ENCODE peak calls at places on chromosomes 4 and X, in eight cellular contexts. D is NCI-H1417 treated with DMSO at 0.1 percent for 48 hours; X is endodermal cell; H is psoas muscle; A is fibroblast of villous mesenchyme; U is NCI-H1092; M is substantia nigra; E is activated CD4-positive, alpha-beta T cell treated with anti-CD3 and anti-CD28 coated beads, Interleukin-2, amount 10 ng/mL, durations not matched to agents 7 days and 5 days. P is an unnamed sample.

GRCh38 chr4:66558651-66559050 is 888.4 kb upstream of the EPHA5 start:
- DNase-seq in D (no peak), X (no peak), H (no peak), A (no peak), U (no peak), M (no peak), E (no peak), P (no peak)

GRCh38 chr4:90419124-90419711 is 292.0 kb downstream of the CCSER1 start:
- DNase-seq in D (peak), X (no peak), H (no peak), A (peak), U (no peak), M (no peak), E (no peak), P (peak)

GRCh38 chr4:40300371-40301162 is 34.6 kb upstream of the CHRNA9 start:
- DNase-seq in D (no peak), X (no peak), H (no peak), A (no peak), U (no peak), M (no peak), E (no peak), P (no peak)

GRCh38 chrX:50211510-50211909 is 6.9 kb downstream of the CCNB3 start:
- DNase-seq in D (no peak), X (peak), H (no peak), A (peak), U (no peak), M (no peak), E (no peak), P (no peak)

GRCh38 chr4:6443035-6444023 is 29.1 kb downstream of the PPP2R2C start:
- DNase-seq in D (no peak), X (no peak), H (no peak), A (no peak), U (no peak), M (no peak), E (no peak), P (no peak)

GRCh38 chr4:137082051-137082450 is 450.2 kb downstream of the PCDH18 start:
- DNase-seq in D (no peak), X (no peak), H (no peak), A (peak), U (no peak), M (no peak), E (no peak), P (no peak)

GRCh38 chr4:26228883-26229282 is 91.9 kb upstream of the RBPJ start:
- DNase-seq in D (no peak), X (no peak), H (no peak), A (no peak), U (no peak), M (no peak), E (no peak), P (no peak)

GRCh38 chrX:97672138-97672537 is 788.4 kb downstream of the RPA4 start:
- DNase-seq in D (peak), X (no peak), H (no peak), A (no peak), U (peak), M (no peak), E (no peak), P (peak)

GRCh38 chr4:8227771-8228318 is 28.8 kb downstream of the SH3TC1 start:
- DNase-seq in D (no peak), X (no peak), H (no peak), A (no peak), U (no peak), M (no peak), E (no peak), P (no peak)

GRCh38 chr4:1026115-1026514 is 14.7 kb downstream of the FGFRL1 start:
- DNase-seq in D (no peak), X (peak), H (no peak), A (no peak), U (no peak), M (no peak), E (peak), P (no peak)

GRCh38 chrX:141641138-141641537 is 51.6 kb downstream of the SPANXA2 start:
- DNase-seq in D (no peak), X (no peak), H (no peak), A (no peak), U (no peak), M (no peak), E (no peak), P (no peak)

GRCh38 chr4:105060628-105061027 is 86.0 kb upstream of the TET2 start:
- DNase-seq in D (no peak), X (no peak), H (no peak), A (no peak), U (no peak), M (no peak), E (peak), P (no peak)

GRCh38 chrX:15087747-15088146 is 182.1 kb downstream of the ASB9 start:
- DNase-seq in D (no peak), X (no peak), H (no peak), A (no peak), U (no peak), M (no peak), E (no peak), P (no peak)

GRCh38 chrX:117274943-117275342 is 812.2 kb upstream of the CT83 start:
- DNase-seq in D (no peak), X (no peak), H (no peak), A (no peak), U (no peak), M (no peak), E (no peak), P (no peak)

GRCh38 chr4:74501579-74501978 is 56.6 kb downstream of the AREG start:
- DNase-seq in D (no peak), X (no peak), H (no peak), A (peak), U (no peak), M (no peak), E (no peak), P (no peak)

GRCh38 chr4:2798399-2799301 is 5.8 kb downstream of the SH3BP2 start:
- DNase-seq in D (no peak), X (no peak), H (peak), A (peak), U (peak), M (no peak), E (peak), P (no peak)

GRCh38 chr4:103008875-103009729 is 10.4 kb downstream of the SLC9B1 start:
- DNase-seq in D (peak), X (no peak), H (no peak), A (peak), U (peak), M (no peak), E (peak), P (no peak)

GRCh38 chr4:48756689-48757220 is 23.3 kb downstream of the FRYL start:
- DNase-seq in D (no peak), X (no peak), H (no peak), A (no peak), U (no peak), M (no peak), E (no peak), P (no peak)

GRCh38 chr4:7539186-7539585 is 104.5 kb upstream of the PSAPL1 start:
- DNase-seq in D (no peak), X (no peak), H (no peak), A (no peak), U (no peak), M (no peak), E (no peak), P (no peak)

GRCh38 chr4:163587867-163588266 is 93.4 kb downstream of the TMA16 start:
- DNase-seq in D (no peak), X (peak), H (no peak), A (no peak), U (no peak), M (no peak), E (no peak), P (no peak)

GRCh38 chr4:99574530-99575314 is at the start of gene MTTP:
- DNase-seq in D (no peak), X (no peak), H (no peak), A (no peak), U (no peak), M (no peak), E (no peak), P (no peak)

GRCh38 chr4:107349266-107349665 is 313.2 kb upstream of the DKK2 start:
- DNase-seq in D (no peak), X (no peak), H (no peak), A (peak), U (no peak), M (no peak), E (no peak), P (no peak)

GRCh38 chr4:26619784-26620183 is 35.9 kb downstream of the TBC1D19 start:
- DNase-seq in D (no peak), X (no peak), H (no peak), A (peak), U (no peak), M (no peak), E (no peak), P (no peak)

GRCh38 chr4:111136438-111136837 is 513.6 kb upstream of the PITX2 start:
- DNase-seq in D (no peak), X (no peak), H (no peak), A (peak), U (no peak), M (no peak), E (no peak), P (no peak)

GRCh38 chrX:17032351-17032750 is 85.9 kb downstream of the REPS2 start:
- DNase-seq in D (no peak), X (no peak), H (no peak), A (peak), U (no peak), M (no peak), E (no peak), P (no peak)

GRCh38 chr4:122777846-122778501 is 45.5 kb downstream of the BBS12 start:
- DNase-seq in D (no peak), X (no peak), H (no peak), A (peak), U (no peak), M (no peak), E (no peak), P (no peak)

GRCh38 chrX:77966361-77966760 is 3.1 kb downstream of the PGAM4 start:
- DNase-seq in D (no peak), X (no peak), H (no peak), A (no peak), U (no peak), M (no peak), E (no peak), P (no peak)